ENCODE peak calls at places on chromosome 18, in five cellular contexts. K is SK-N-SH, N is K562, W is HepG2, C is GM12878. D is an unnamed sample.

GRCh38 chr18:45521777-45522176 is 93.5 kb upstream of the SLC14A2 start:
- DNase-seq in W (no peak), K (no peak), N (no peak), C (no peak), D (peak; percentile 22)

GRCh38 chr18:13585379-13586153 is 140.8 kb downstream of the FAM210A start:
- DNase-seq in C (no peak), N (no peak), W (no peak), K (peak; percentile 63), D (no peak)

GRCh38 chr18:62324355-62324828 is 718 bp upstream of the TNFRSF11A start:
- DNase-seq in K (no peak), W (no peak), C (no peak), N (peak; percentile 32), D (no peak)

GRCh38 chr18:24114924-24115549 is 23.8 kb upstream of the CABYR start:
- DNase-seq in N (no peak), K (no peak), C (no peak), W (peak; percentile 73), D (peak; percentile 4)

GRCh38 chr18:29892960-29893558 is 1149.5 kb downstream of the DSC3 start:
- DNase-seq in N (peak; percentile 3), W (no peak), K (peak; percentile 24), C (no peak), D (no peak)

GRCh38 chr18:63185979-63186378 is 133.6 kb downstream of the BCL2 start:
- DNase-seq in N (no peak), C (no peak), W (no peak), K (no peak), D (peak; percentile 8)

GRCh38 chr18:56028514-56028913 is 440.5 kb upstream of the TCF4 start:
- DNase-seq in K (no peak), W (no peak), C (no peak), N (no peak), D (peak; percentile 80)

GRCh38 chr18:10515456-10515855 is 10.4 kb upstream of the NAPG start:
- DNase-seq in N (no peak), K (no peak), C (no peak), W (no peak), D (no peak)

GRCh38 chr18:37769846-37770245 is 204.2 kb upstream of the CELF4 start:
- DNase-seq in N (no peak), C (no peak), W (no peak), K (no peak), D (no peak)

GRCh38 chr18:55287146-55287806 is 300.7 kb downstream of the TCF4 start:
- DNase-seq in C (no peak), K (peak; percentile 29), W (no peak), N (no peak), D (no peak)

GRCh38 chr18:37484893-37485834 is 80.4 kb downstream of the CELF4 start:
- DNase-seq in C (no peak), W (no peak), N (peak; percentile 68), K (no peak), D (peak; percentile 5)

GRCh38 chr18:24528857-24529256 is 68.4 kb downstream of the HRH4 start:
- DNase-seq in W (no peak), N (no peak), C (no peak), K (no peak), D (no peak)

GRCh38 chr18:79490593-79491551 is 95.1 kb downstream of the NFATC1 start:
- DNase-seq in C (no peak), K (no peak), N (no peak), W (no peak), D (no peak)

GRCh38 chr18:11392292-11392691 is 217.1 kb upstream of the SLC35G4 start:
- DNase-seq in N (peak; percentile 28), W (no peak), K (no peak), C (no peak), D (no peak)

GRCh38 chr18:11689031-11689971 is at the start of gene GNAL:
- DNase-seq in K (peak; percentile 79), C (no peak), N (peak; percentile 53), W (peak; percentile 55), D (peak; percentile 85)

GRCh38 chr18:29003194-29003593 is 826.3 kb upstream of the CDH2 start:
- DNase-seq in W (no peak), C (no peak), N (no peak), K (no peak), D (no peak)

GRCh38 chr18:79875531-79875919 is 75.9 kb downstream of the SLC66A2 start:
- DNase-seq in C (no peak), N (no peak), K (no peak), W (no peak), D (no peak)

GRCh38 chr18:31077883-31078282 is 24.3 kb downstream of the DSC2 start:
- DNase-seq in W (no peak), N (no peak), K (no peak), C (no peak), D (no peak)

GRCh38 chr18:41197967-41198366 is 757.1 kb upstream of the PIK3C3 start:
- DNase-seq in C (no peak), W (no peak), N (no peak), K (no peak), D (no peak)

GRCh38 chr18:67818432-67818831 is 301.9 kb upstream of the DSEL start:
- DNase-seq in C (no peak), K (no peak), W (no peak), N (no peak), D (no peak)

GRCh38 chr18:43681661-43682060 is 404.4 kb upstream of the SYT4 start:
- DNase-seq in C (no peak), N (no peak), K (no peak), W (no peak), D (no peak)

GRCh38 chr18:63016270-63016669 is 300.9 kb downstream of the PHLPP1 start:
- DNase-seq in W (peak; percentile 36), N (peak; percentile 51), C (peak; percentile 21), K (peak; percentile 82), D (peak; percentile 59)

GRCh38 chr18:63700501-63700900 is 2.3 kb upstream of the SERPINB11 start:
- DNase-seq in C (no peak), N (no peak), K (no peak), W (no peak), D (no peak)

GRCh38 chr18:28514699-28515098 is 337.8 kb upstream of the CDH2 start:
- DNase-seq in N (no peak), W (no peak), K (no peak), C (no peak), D (no peak)

GRCh38 chr18:77250501-77250925 is 865 bp downstream of the GALR1 start:
- DNase-seq in N (no peak), C (no peak), W (no peak), K (peak; percentile 23), D (no peak)

GRCh38 chr18:63438181-63438580 is 15.9 kb upstream of the VPS4B start:
- DNase-seq in W (no peak), K (no peak), N (no peak), C (no peak), D (no peak)

GRCh38 chr18:47997338-47997780 is 66.9 kb upstream of the SMAD2 start:
- DNase-seq in C (no peak), K (no peak), W (no peak), N (peak; percentile 43), D (no peak)

GRCh38 chr18:58541789-58542425 is 87.0 kb downstream of the ALPK2 start:
- DNase-seq in C (peak; percentile 91), N (no peak), K (no peak), W (peak; percentile 41), D (peak; percentile 99)
- TF ChIP-seq MXI1 in C (no peak), N (no peak), K (no peak), W (no peak), D (no peak)

GRCh38 chr18:22370414-22370813 is 47.3 kb downstream of the CTAGE1 start:
- DNase-seq in N (no peak), C (no peak), K (no peak), W (no peak), D (no peak)
- TF ChIP-seq MXI1 in N (no peak), C (no peak), K (no peak), W (no peak), D (no peak)

GRCh38 chr18:5720132-5720531 is 175.2 kb downstream of the TMEM200C start:
- DNase-seq in N (no peak), K (no peak), C (no peak), W (no peak), D (no peak)
- TF ChIP-seq MXI1 in N (no peak), K (no peak), C (no peak), W (no peak), D (no peak)

DNA sequence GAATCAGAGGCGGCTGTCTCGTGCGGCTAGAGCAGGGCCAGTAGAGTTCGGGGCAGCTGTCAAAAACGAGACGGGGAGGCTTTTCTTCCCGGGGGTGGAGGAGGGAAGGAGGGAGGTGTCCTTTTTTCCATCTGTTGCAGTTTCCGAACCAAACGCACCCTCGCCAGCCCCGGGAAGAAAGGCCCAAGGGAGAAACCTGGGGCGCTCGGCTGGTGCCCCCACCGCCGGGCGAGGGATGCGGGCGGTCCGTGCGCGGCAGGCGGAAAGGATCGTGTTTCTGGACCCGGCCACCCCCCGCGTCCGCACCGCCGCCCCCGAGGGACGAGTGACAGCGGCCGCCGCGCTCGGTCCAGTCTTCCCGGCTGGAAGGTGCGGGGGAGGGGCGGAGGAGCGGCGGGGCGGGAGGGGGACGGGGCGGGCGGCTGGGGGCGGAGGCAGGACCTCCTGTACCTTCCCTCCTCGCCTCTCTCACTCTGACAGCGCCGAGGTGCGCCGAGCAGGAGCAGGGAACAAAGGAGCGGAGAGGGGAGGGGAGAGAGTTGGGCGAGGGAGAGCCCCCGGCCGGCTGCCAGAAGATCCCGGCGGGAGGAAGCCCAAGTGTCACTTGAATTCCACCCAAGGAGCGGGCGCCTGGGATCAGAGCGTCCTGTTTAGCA is at the start of gene TGIF1:
- DNase-seq in C (no peak), N (peak; percentile 91), K (peak; percentile 77), W (peak; percentile 63), D (peak; percentile 77)
- TF ChIP-seq MXI1 in C (no peak), N (peak; percentile 21), K (peak; percentile 10), W (no peak), D (no peak)

GRCh38 chr18:58993260-58993659 is 128.6 kb downstream of the ZNF532 start:
- DNase-seq in K (no peak), N (no peak), C (no peak), W (no peak), D (peak; percentile 90)
- TF ChIP-seq MXI1 in K (no peak), N (no peak), C (no peak), W (no peak), D (no peak)

DNA sequence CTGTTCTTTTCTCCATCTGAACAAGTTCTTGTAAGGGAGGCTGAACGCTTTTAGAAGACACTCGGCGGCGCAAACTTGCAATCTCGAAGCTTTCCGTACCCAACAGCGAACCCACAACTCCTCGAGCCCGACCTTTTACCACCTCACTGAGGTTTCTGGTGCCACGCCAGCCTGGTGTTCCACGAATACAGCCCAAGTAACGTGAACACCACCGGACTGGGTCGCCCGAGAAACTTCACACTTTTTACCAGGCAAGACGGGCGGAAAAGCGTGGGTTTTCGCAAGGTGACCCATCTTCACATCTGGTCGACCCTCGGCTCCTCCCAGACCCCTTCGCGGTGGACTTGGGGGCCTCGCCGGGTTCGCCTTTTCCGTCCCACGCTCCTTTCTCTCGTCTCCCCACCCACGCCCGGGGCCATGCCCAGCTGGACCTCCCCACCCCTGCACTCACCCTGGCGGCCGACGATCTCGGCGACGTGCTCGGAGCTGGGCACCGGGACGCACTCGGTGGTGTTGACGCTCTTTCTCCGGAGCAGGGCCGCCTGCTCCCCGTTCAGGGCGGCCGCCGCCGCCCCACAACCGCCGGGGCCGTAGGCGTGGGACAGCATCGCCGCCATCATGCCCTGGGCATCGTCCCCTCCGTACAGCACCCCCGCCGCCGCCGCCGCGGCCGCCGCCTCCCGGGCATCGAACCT is 1.2 kb downstream of the MEX3C start:
- DNase-seq in N (peak; percentile 16), K (no peak), W (no peak), C (no peak), D (peak; percentile 15)
- TF ChIP-seq MXI1 in N (no peak), K (peak; percentile 20), W (no peak), C (peak; percentile 27), D (no peak)